ENCODE peak calls at places on chromosome 10, in five cellular contexts. T is sciatic nerve; O is NCI-H2107; V is AG04449; M is stimulated activated CD4-positive, alpha-beta T cell treated with anti-CD3 and anti-CD28 coated beads, TNF-alpha, amount 100 ng/mL, for 4 hours. S is an unnamed sample.

GRCh38 chr10:111297351-111297848 is 220.6 kb downstream of the ADRA2A start:
- DNase-seq in T (no peak), O (no peak), V (peak), M (no peak), S (no peak)

GRCh38 chr10:73871915-73872710 is 2.2 kb downstream of the CAMK2G start:
- DNase-seq in T (no peak), O (no peak), V (no peak), M (no peak), S (no peak)

GRCh38 chr10:23338155-23338828 is 6.3 kb downstream of the C10orf67 start:
- DNase-seq in T (no peak), O (no peak), V (peak), M (no peak), S (no peak)

GRCh38 chr10:18400201-18400910 is 251.0 kb downstream of the NSUN6 start:
- DNase-seq in T (no peak), O (peak), V (no peak), M (no peak), S (no peak)

GRCh38 chr10:52215745-52216361 is 98.2 kb upstream of the DKK1 start:
- DNase-seq in T (peak), O (peak), V (peak), M (no peak), S (peak)

GRCh38 chr10:60706146-60706545 is 72.1 kb upstream of the CDK1 start:
- DNase-seq in T (no peak), O (no peak), V (no peak), M (no peak), S (no peak)

GRCh38 chr10:23172846-23173548 is 19.1 kb upstream of the PTF1A start:
- DNase-seq in T (no peak), O (no peak), V (no peak), M (no peak), S (no peak)

GRCh38 chr10:17233534-17233933 is 5.5 kb downstream of the VIM start:
- DNase-seq in T (no peak), O (no peak), V (no peak), M (no peak), S (no peak)

GRCh38 chr10:99487125-99487524 is 45.6 kb upstream of the NKX2-3 start:
- DNase-seq in T (no peak), O (no peak), V (no peak), M (no peak), S (no peak)

GRCh38 chr10:52316005-52316404 is 1.9 kb downstream of the DKK1 start:
- DNase-seq in T (no peak), O (no peak), V (no peak), M (no peak), S (no peak)

GRCh38 chr10:118835682-118836326 is 81.0 kb upstream of the CACUL1 start:
- DNase-seq in T (no peak), O (no peak), V (no peak), M (no peak), S (no peak)

GRCh38 chr10:87618470-87619423 is 40.9 kb upstream of the PAPSS2 start:
- DNase-seq in T (no peak), O (no peak), V (no peak), M (no peak), S (no peak)

GRCh38 chr10:43304687-43305333 is 37.9 kb upstream of the RASGEF1A start:
- DNase-seq in T (peak), O (no peak), V (no peak), M (peak), S (no peak)

GRCh38 chr10:36324831-36325230 is 682.7 kb upstream of the FZD8 start:
- DNase-seq in T (no peak), O (no peak), V (no peak), M (no peak), S (no peak)

GRCh38 chr10:124278356-124278755 is 140.4 kb downstream of the OAT start:
- DNase-seq in T (no peak), O (no peak), V (no peak), M (no peak), S (no peak)

GRCh38 chr10:36441557-36441956 is 683.8 kb upstream of the ANKRD30A start:
- DNase-seq in T (no peak), O (no peak), V (no peak), M (no peak), S (no peak)